ENCODE peak calls at places on chromosomes 13 and 19, in eight cellular contexts. N is CD4-positive, CD25-positive, alpha-beta regulatory T cell; J is DND-41; R is thyroid gland; P is BJ; E is aorta; D is iPS DF 6.9; T is lung. O is an unnamed sample.
A peak's percentile ranks its signal among the peaks of the same experiment; 100 is the strongest.

GRCh38 chr13:106683179-106683578 is 115.2 kb upstream of the ARGLU1 start:
- DNase-seq in T (no peak), D (no peak), J (no peak), P (no peak), E (no peak), R (no peak), N (no peak), O (no peak)

GRCh38 chr19:2469102-2469914 is 6.6 kb upstream of the GADD45B start:
- DNase-seq in N (no peak), P (no peak), R (no peak), J (peak; percentile 39), T (no peak), D (no peak), E (no peak), O (no peak)

GRCh38 chr13:100666124-100666523 is 8.5 kb downstream of the TMTC4 start:
- DNase-seq in R (no peak), N (no peak), T (no peak), J (no peak), P (no peak), E (no peak), D (no peak), O (no peak)

GRCh38 chr13:33139186-33139585 is 123.0 kb downstream of the KL start:
- DNase-seq in D (no peak), T (peak; percentile 53), N (no peak), J (no peak), R (peak; percentile 90), E (no peak), P (no peak), O (no peak)

GRCh38 chr13:98459721-98460370 is 117.1 kb downstream of the STK24 start:
- DNase-seq in D (no peak), N (no peak), J (no peak), P (no peak), E (peak; percentile 70), R (no peak), T (no peak), O (no peak)

GRCh38 chr13:76884167-76884566 is 2.0 kb downstream of the KCTD12 start:
- DNase-seq in R (peak; percentile 51), E (no peak), D (no peak), T (peak; percentile 56), J (no peak), P (no peak), N (no peak), O (no peak)

GRCh38 chr13:102642029-102642428 is 45.2 kb downstream of the TPP2 start:
- DNase-seq in T (no peak), E (no peak), D (no peak), P (no peak), J (no peak), R (no peak), N (no peak), O (no peak)

GRCh38 chr13:39034085-39034484 is 3.8 kb downstream of the PROSER1 start:
- DNase-seq in T (no peak), R (no peak), P (no peak), J (no peak), N (no peak), E (no peak), D (no peak), O (no peak)

GRCh38 chr13:24905242-24905641 is 141.3 kb downstream of the RNF17 start:
- DNase-seq in R (no peak), P (no peak), J (no peak), D (no peak), E (no peak), T (no peak), N (no peak), O (no peak)

GRCh38 chr13:49258097-49258796 is 10.5 kb downstream of the CDADC1 start:
- DNase-seq in D (no peak), P (no peak), R (no peak), J (no peak), N (no peak), E (no peak), T (no peak), O (no peak)

GRCh38 chr13:51715613-51716012 is 88.3 kb downstream of the DHRS12 start:
- DNase-seq in T (no peak), J (no peak), P (no peak), E (no peak), N (no peak), D (no peak), R (no peak), O (no peak)

GRCh38 chr19:811511-812048 is 10.2 kb downstream of the PLPPR3 start:
- DNase-seq in J (no peak), E (no peak), N (no peak), R (no peak), T (no peak), P (no peak), D (no peak), O (no peak)

GRCh38 chr13:98142427-98143156 is at the start of gene FARP1:
- DNase-seq in E (peak; percentile 89), R (peak; percentile 87), T (peak; percentile 71), P (no peak), N (no peak), D (no peak), J (no peak), O (peak; percentile 72)

GRCh38 chr19:5152013-5152763 is 183.3 kb downstream of the KDM4B start:
- DNase-seq in J (no peak), R (no peak), P (no peak), E (peak; percentile 62), D (no peak), N (no peak), T (no peak), O (no peak)

GRCh38 chr19:35040826-35041547 is 534 bp upstream of the HPN start:
- DNase-seq in T (peak; percentile 87), N (no peak), R (peak; percentile 94), J (no peak), D (no peak), E (peak; percentile 92), P (no peak), O (peak; percentile 52)

GRCh38 chr19:7783991-7784421 is 21.0 kb downstream of the CLEC4M start:
- DNase-seq in T (peak; percentile 62), E (no peak), P (no peak), R (no peak), D (no peak), N (no peak), J (no peak), O (no peak)

GRCh38 chr13:39777527-39778061 is 122.1 kb downstream of the COG6 start:
- DNase-seq in J (no peak), D (no peak), R (no peak), N (no peak), P (peak; percentile 52), E (no peak), T (no peak), O (no peak)

GRCh38 chr13:26896986-26897668 is 136.5 kb upstream of the GPR12 start:
- DNase-seq in P (no peak), E (no peak), J (no peak), R (no peak), N (no peak), D (no peak), T (no peak), O (no peak)

GRCh38 chr19:45632468-45633196 is 6.6 kb downstream of the EML2 start:
- DNase-seq in N (peak; percentile 8), P (no peak), D (no peak), J (peak; percentile 21), R (peak; percentile 72), T (peak; percentile 85), E (peak; percentile 94), O (peak; percentile 97)

GRCh38 chr19:19434483-19435045 is 29.1 kb downstream of the GATAD2A start:
- DNase-seq in P (no peak), D (no peak), J (no peak), R (no peak), N (no peak), T (no peak), E (no peak), O (no peak)

GRCh38 chr19:7973883-7974282 is 30.4 kb upstream of the TIMM44 start:
- DNase-seq in E (peak; percentile 53), T (no peak), N (no peak), R (no peak), D (no peak), P (no peak), J (no peak), O (no peak)

GRCh38 chr19:14450168-14450874 is 17.2 kb downstream of the PKN1 start:
- DNase-seq in R (peak; percentile 7), E (peak; percentile 78), D (peak; percentile 91), J (peak; percentile 86), P (no peak), T (no peak), N (peak; percentile 45), O (peak; percentile 75)
- H3K36me3 ChIP-seq in R (peaks cover 76% of the 10 kb centered on the region), E (peaks cover 11% of the 10 kb centered on the region), D (peaks cover 17% of the 10 kb centered on the region), J (peaks cover 84% of the 10 kb centered on the region), P (peaks cover 38% of the 10 kb centered on the region), T (peaks cover 20% of the 10 kb centered on the region), N (peaks cover 80% of the 10 kb centered on the region), O (peaks cover 49% of the 10 kb centered on the region)

GRCh38 chr19:14446336-14447036 is 13.4 kb downstream of the PKN1 start:
- DNase-seq in N (no peak), R (no peak), T (no peak), J (no peak), E (no peak), P (no peak), D (no peak), O (no peak)
- H3K36me3 ChIP-seq in N (peaks cover 87% of the 10 kb centered on the region), R (peaks cover 88% of the 10 kb centered on the region), T (peaks cover 38% of the 10 kb centered on the region), J (peaks cover 86% of the 10 kb centered on the region), E (peaks cover 21% of the 10 kb centered on the region), P (peaks cover 51% of the 10 kb centered on the region), D (peaks cover 40% of the 10 kb centered on the region), O (peaks cover 72% of the 10 kb centered on the region)

DNA sequence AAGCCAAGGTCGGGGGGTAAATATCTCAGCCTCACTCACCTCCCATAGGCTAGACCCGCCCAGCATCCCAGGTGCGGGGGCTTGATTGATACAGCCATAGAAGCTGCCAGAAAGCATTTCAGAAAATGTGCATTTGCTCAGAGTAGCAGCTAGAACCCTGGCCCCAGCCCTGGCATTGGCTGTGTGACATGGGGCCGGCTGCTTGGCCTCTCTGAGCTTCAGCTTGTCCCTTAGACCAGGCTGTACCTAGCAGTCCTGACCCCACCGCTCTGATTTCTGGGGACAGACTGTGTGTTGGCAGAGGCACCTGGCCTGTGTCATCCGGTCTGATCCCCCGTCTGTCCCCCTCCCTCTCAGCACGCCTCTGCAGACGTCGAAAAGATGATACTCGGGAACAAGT is 15.4 kb downstream of the RAB8A start:
- DNase-seq in E (no peak), N (no peak), P (no peak), T (no peak), J (no peak), R (no peak), D (no peak), O (no peak)
- H3K36me3 ChIP-seq in E (peaks cover 13% of the 10 kb centered on the region), N (peaks cover 97% of the 10 kb centered on the region), P (peaks cover 46% of the 10 kb centered on the region), T (peaks cover 18% of the 10 kb centered on the region), J (peaks cover 97% of the 10 kb centered on the region), R (peaks cover 73% of the 10 kb centered on the region), D (peaks cover 54% of the 10 kb centered on the region), O (peaks cover 85% of the 10 kb centered on the region)

GRCh38 chr19:49799271-49799797 is 13.8 kb downstream of the FUZ start:
- DNase-seq in T (no peak), N (no peak), P (no peak), D (no peak), J (no peak), E (no peak), R (no peak), O (no peak)

GRCh38 chr19:49801966-49802661 is 11.0 kb downstream of the FUZ start:
- DNase-seq in P (peak; percentile 29), J (no peak), T (peak; percentile 62), D (no peak), N (no peak), E (peak; percentile 96), R (peak; percentile 94), O (peak; percentile 68)

GRCh38 chr19:49799798-49800376 is 13.2 kb downstream of the FUZ start:
- DNase-seq in D (no peak), N (no peak), P (no peak), R (no peak), J (no peak), T (no peak), E (no peak), O (no peak)

GRCh38 chr19:49801401-49801888 is 11.6 kb downstream of the FUZ start:
- DNase-seq in R (no peak), D (no peak), N (no peak), J (no peak), E (no peak), T (no peak), P (no peak), O (peak; percentile 58)

GRCh38 chr19:49800771-49801170 is 12.3 kb downstream of the FUZ start:
- DNase-seq in E (no peak), P (no peak), D (no peak), T (no peak), R (no peak), N (no peak), J (no peak), O (no peak)
- H3K36me3 ChIP-seq in E (peaks cover 14% of the 10 kb centered on the region), P (peaks cover 53% of the 10 kb centered on the region), D (peaks cover 29% of the 10 kb centered on the region), T (peaks cover 18% of the 10 kb centered on the region), R (peaks cover 65% of the 10 kb centered on the region), N (peaks cover 53% of the 10 kb centered on the region), J (peaks cover 84% of the 10 kb centered on the region), O (peaks cover 70% of the 10 kb centered on the region)

O was measured in RWPE2.